ENCODE peak calls at places on chromosome 13, in five cellular contexts. M is left colon; R is activated effector memory CD4-positive, alpha-beta T cell treated with Interleukin-2 at 50 U/mL for 16 hours; G is activated B cell treated with CpG ODN at 0.5 μM for 24 hours; L is HL-60. A is an unnamed sample.
A peak's percentile ranks its signal among the peaks of the same experiment; 100 is the strongest.

GRCh38 chr13:106916329-106916728 is 348.4 kb upstream of the ARGLU1 start:
- DNase-seq in L (no peak), G (no peak), R (no peak), M (no peak), A (no peak)

GRCh38 chr13:72634859-72635258 is 92.6 kb downstream of the MZT1 start:
- DNase-seq in L (no peak), G (no peak), R (no peak), M (no peak), A (no peak)

GRCh38 chr13:45196622-45197021 is 4.2 kb downstream of the KCTD4 start:
- DNase-seq in M (no peak), G (no peak), L (no peak), R (no peak), A (no peak)

GRCh38 chr13:97254809-97255208 is 32.7 kb downstream of the MBNL2 start:
- DNase-seq in G (no peak), L (no peak), M (no peak), R (no peak), A (no peak)

GRCh38 chr13:40206241-40207109 is 460.0 kb downstream of the FOXO1 start:
- DNase-seq in R (peak; percentile 42), L (peak; percentile 39), M (no peak), G (peak; percentile 52), A (no peak)

GRCh38 chr13:24264976-24265375 is 44.4 kb upstream of the C1QTNF9 start:
- DNase-seq in G (no peak), M (peak; percentile 37), L (no peak), R (peak; percentile 79), A (no peak)

GRCh38 chr13:113211774-113212173 is 2.4 kb downstream of the CUL4A start:
- DNase-seq in L (no peak), G (no peak), R (no peak), M (no peak), A (no peak)

GRCh38 chr13:113491418-113491883 is 940 bp upstream of the DCUN1D2 start:
- DNase-seq in M (peak; percentile 37), R (no peak), L (no peak), G (no peak), A (no peak)

GRCh38 chr13:33015791-33016323 is 366 bp upstream of the KL start:
- DNase-seq in G (no peak), L (no peak), R (no peak), M (peak; percentile 42), A (no peak)

GRCh38 chr13:33207616-33207964 is 78.0 kb downstream of the STARD13 start:
- DNase-seq in G (no peak), R (no peak), L (no peak), M (peak; percentile 29), A (no peak)

GRCh38 chr13:93286047-93286446 is 59.4 kb downstream of the GPC6 start:
- DNase-seq in R (no peak), G (no peak), L (no peak), M (no peak), A (no peak)

GRCh38 chr13:73059460-73060250 is 850 bp downstream of the KLF5 start:
- DNase-seq in L (peak; percentile 40), M (no peak), R (peak; percentile 32), G (peak; percentile 38), A (no peak)

GRCh38 chr13:73195091-73195490 is 136.3 kb downstream of the KLF5 start:
- DNase-seq in M (no peak), G (no peak), L (no peak), R (no peak), A (no peak)

GRCh38 chr13:50678464-50679162 is 164.9 kb downstream of the DLEU7 start:
- DNase-seq in M (no peak), G (no peak), R (no peak), L (no peak), A (no peak)

GRCh38 chr13:107753286-107753685 is 462.1 kb downstream of the LIG4 start:
- DNase-seq in G (no peak), M (no peak), R (no peak), L (no peak), A (no peak)

GRCh38 chr13:31045621-31046081 is 113.2 kb downstream of the TEX26 start:
- DNase-seq in M (peak; percentile 77), R (peak; percentile 73), G (no peak), L (peak; percentile 70), A (peak; percentile 36)

GRCh38 chr13:48715977-48716376 is 62.2 kb downstream of the CYSLTR2 start:
- DNase-seq in L (no peak), M (no peak), R (no peak), G (no peak), A (no peak)

GRCh38 chr13:113420833-113421600 is 32.3 kb downstream of the ADPRHL1 start:
- DNase-seq in G (no peak), R (no peak), L (no peak), M (no peak), A (no peak)

GRCh38 chr13:47396915-47397314 is 500.1 kb upstream of the HTR2A start:
- DNase-seq in G (no peak), M (no peak), L (no peak), R (no peak), A (no peak)

GRCh38 chr13:71056581-71056980 is 810.4 kb downstream of the DACH1 start:
- DNase-seq in R (no peak), L (no peak), M (no peak), G (no peak), A (no peak)

GRCh38 chr13:98099627-98100026 is 43.3 kb upstream of the FARP1 start:
- DNase-seq in M (no peak), L (no peak), R (no peak), G (no peak), A (no peak)

GRCh38 chr13:103694033-103694432 is 627.8 kb upstream of the SLC10A2 start:
- DNase-seq in R (no peak), G (no peak), M (no peak), L (no peak), A (no peak)

GRCh38 chr13:114131581-114132418 is 623 bp downstream of the RASA3 start:
- DNase-seq in G (peak; percentile 43), L (no peak), R (peak; percentile 26), M (peak; percentile 49), A (no peak)